ENCODE peak calls at places on chromosomes 4 and X, in four cellular contexts. One of them, this sample, is unnamed.
A peak's percentile ranks its signal among the peaks of the same experiment; 100 is the strongest.

GRCh38 chr4:105895324-105895608 is at the start of gene NPNT:
- DNase-seq in IMR-90: no peak
- DNase-seq in H1: no peak
- DNase-seq in mesendoderm: no peak
- DNase-seq in this sample: peak; percentile 2

GRCh38 chrX:136752796-136753195 is 27.9 kb downstream of the ARHGEF6 start:
- DNase-seq in IMR-90: peak; percentile 11
- DNase-seq in H1: no peak
- DNase-seq in mesendoderm: no peak
- DNase-seq in this sample: no peak

GRCh38 chrX:118221257-118221656 is 104.6 kb upstream of the KLHL13 start:
- DNase-seq in IMR-90: no peak
- DNase-seq in H1: no peak
- DNase-seq in mesendoderm: no peak
- DNase-seq in this sample: no peak

GRCh38 chrX:101219116-101219839 is at the start of gene DRP2:
- DNase-seq in IMR-90: peak; percentile 58
- DNase-seq in H1: no peak
- DNase-seq in mesendoderm: no peak
- DNase-seq in this sample: peak; percentile 40

GRCh38 chr4:145814246-145814645 is 124.4 kb downstream of the ZNF827 start:
- DNase-seq in IMR-90: no peak
- DNase-seq in H1: no peak
- DNase-seq in mesendoderm: no peak
- DNase-seq in this sample: no peak

GRCh38 chr4:84379881-84380618 is 119.0 kb downstream of the NKX6-1 start:
- DNase-seq in IMR-90: no peak
- DNase-seq in H1: no peak
- DNase-seq in mesendoderm: no peak
- DNase-seq in this sample: no peak

GRCh38 chrX:3820170-3820569 is 106.7 kb upstream of the PRKX start:
- DNase-seq in IMR-90: peak; percentile 93
- DNase-seq in H1: no peak
- DNase-seq in mesendoderm: no peak
- DNase-seq in this sample: peak; percentile 77

GRCh38 chr4:6963139-6963611 is 53.5 kb downstream of the TBC1D14 start:
- DNase-seq in IMR-90: peak; percentile 52
- DNase-seq in H1: no peak
- DNase-seq in mesendoderm: no peak
- DNase-seq in this sample: peak; percentile 84

GRCh38 chr4:3797831-3798500 is 31.8 kb downstream of the ADRA2C start:
- DNase-seq in IMR-90: no peak
- DNase-seq in H1: no peak
- DNase-seq in mesendoderm: no peak
- DNase-seq in this sample: no peak

GRCh38 chrX:19810809-19811208 is 76.6 kb downstream of the SH3KBP1 start:
- DNase-seq in IMR-90: peak; percentile 48
- DNase-seq in H1: no peak
- DNase-seq in mesendoderm: no peak
- DNase-seq in this sample: peak; percentile 41

GRCh38 chrX:20189171-20189570 is 47.5 kb upstream of the EIF1AX start:
- DNase-seq in IMR-90: no peak
- DNase-seq in H1: no peak
- DNase-seq in mesendoderm: no peak
- DNase-seq in this sample: no peak

GRCh38 chr4:39706334-39706733 is 8.4 kb downstream of the UBE2K start:
- DNase-seq in IMR-90: peak; percentile 89
- DNase-seq in H1: no peak
- DNase-seq in mesendoderm: peak; percentile 55
- DNase-seq in this sample: peak; percentile 85

GRCh38 chr4:88320174-88320779 is 35.9 kb upstream of the PPM1K start:
- DNase-seq in IMR-90: no peak
- DNase-seq in H1: no peak
- DNase-seq in mesendoderm: peak; percentile 25
- DNase-seq in this sample: no peak

GRCh38 chr4:88791274-88791673 is 93.6 kb upstream of the NAP1L5 start:
- DNase-seq in IMR-90: peak; percentile 23
- DNase-seq in H1: no peak
- DNase-seq in mesendoderm: peak; percentile 14
- DNase-seq in this sample: peak; percentile 17

GRCh38 chrX:1493877-1494510 is 41.3 kb upstream of the ASMTL start:
- DNase-seq in IMR-90: no peak
- DNase-seq in H1: no peak
- DNase-seq in mesendoderm: no peak
- DNase-seq in this sample: no peak

GRCh38 chr4:110653602-110654253 is 30.9 kb upstream of the PITX2 start:
- DNase-seq in IMR-90: no peak
- DNase-seq in H1: no peak
- DNase-seq in mesendoderm: no peak
- DNase-seq in this sample: no peak

GRCh38 chr4:25654971-25655963 is at the start of gene SLC34A2:
- DNase-seq in IMR-90: no peak
- DNase-seq in H1: peak; percentile 46
- DNase-seq in mesendoderm: peak; percentile 84
- DNase-seq in this sample: no peak

GRCh38 chr4:183098080-183098722 is 856 bp upstream of the WWC2 start:
- DNase-seq in IMR-90: peak; percentile 50
- DNase-seq in H1: no peak
- DNase-seq in mesendoderm: no peak
- DNase-seq in this sample: peak; percentile 72
- H2BK15ac ChIP-seq in IMR-90: peak overlapping the region; percentile 56
- H2BK15ac ChIP-seq in H1: no peak overlapping the region
- H2BK15ac ChIP-seq in mesendoderm: peak overlapping the region; percentile 14
- H2BK15ac ChIP-seq in this sample: peak overlapping the region; percentile 89

GRCh38 chr4:185774815-185775684 is 36.9 kb downstream of the SORBS2 start:
- DNase-seq in IMR-90: peak; percentile 74
- DNase-seq in H1: no peak
- DNase-seq in mesendoderm: peak; percentile 36
- DNase-seq in this sample: peak; percentile 80
- H3K4me2 ChIP-seq in IMR-90: peak overlapping the region; percentile 75
- H3K4me2 ChIP-seq in H1: peak overlapping the region; percentile 69
- H3K4me2 ChIP-seq in mesendoderm: no peak overlapping the region
- H3K4me2 ChIP-seq in this sample: peak overlapping the region; percentile 59

GRCh38 chr4:829761-830655 is 4.1 kb upstream of the CPLX1 start:
- DNase-seq in IMR-90: no peak
- DNase-seq in H1: no peak
- DNase-seq in mesendoderm: peak; percentile 35
- DNase-seq in this sample: no peak

GRCh38 chr4:831483-831805 is 5.5 kb upstream of the CPLX1 start:
- DNase-seq in IMR-90: no peak
- DNase-seq in H1: no peak
- DNase-seq in mesendoderm: no peak
- DNase-seq in this sample: no peak

GRCh38 chr4:832536-832935 is 6.6 kb upstream of the CPLX1 start:
- DNase-seq in IMR-90: no peak
- DNase-seq in H1: no peak
- DNase-seq in mesendoderm: no peak
- DNase-seq in this sample: no peak

GRCh38 chr4:832108-832507 is 6.2 kb upstream of the CPLX1 start:
- DNase-seq in IMR-90: no peak
- DNase-seq in H1: no peak
- DNase-seq in mesendoderm: no peak
- DNase-seq in this sample: no peak

GRCh38 chr4:830776-831482 is 5.0 kb upstream of the CPLX1 start:
- DNase-seq in IMR-90: no peak
- DNase-seq in H1: no peak
- DNase-seq in mesendoderm: no peak
- DNase-seq in this sample: no peak
- H2AK5ac ChIP-seq in IMR-90: no peak overlapping the region
- H2AK5ac ChIP-seq in H1: no peak overlapping the region
- H2AK5ac ChIP-seq in mesendoderm: no peak overlapping the region
- H2AK5ac ChIP-seq in this sample: no peak overlapping the region

GRCh38 chr4:155602351-155603140 is 64.1 kb upstream of the GUCY1A1 start:
- DNase-seq in IMR-90: no peak
- DNase-seq in H1: no peak
- DNase-seq in mesendoderm: peak; percentile 33
- DNase-seq in this sample: peak; percentile 45

GRCh38 chr4:155609455-155610059 is 57.1 kb upstream of the GUCY1A1 start:
- DNase-seq in IMR-90: peak; percentile 41
- DNase-seq in H1: no peak
- DNase-seq in mesendoderm: no peak
- DNase-seq in this sample: no peak

GRCh38 chr4:155608231-155608885 is 58.3 kb upstream of the GUCY1A1 start:
- DNase-seq in IMR-90: peak; percentile 21
- DNase-seq in H1: no peak
- DNase-seq in mesendoderm: peak; percentile 4
- DNase-seq in this sample: no peak

GRCh38 chr4:155603360-155603891 is 63.2 kb upstream of the GUCY1A1 start:
- DNase-seq in IMR-90: no peak
- DNase-seq in H1: no peak
- DNase-seq in mesendoderm: no peak
- DNase-seq in this sample: no peak

DNA sequence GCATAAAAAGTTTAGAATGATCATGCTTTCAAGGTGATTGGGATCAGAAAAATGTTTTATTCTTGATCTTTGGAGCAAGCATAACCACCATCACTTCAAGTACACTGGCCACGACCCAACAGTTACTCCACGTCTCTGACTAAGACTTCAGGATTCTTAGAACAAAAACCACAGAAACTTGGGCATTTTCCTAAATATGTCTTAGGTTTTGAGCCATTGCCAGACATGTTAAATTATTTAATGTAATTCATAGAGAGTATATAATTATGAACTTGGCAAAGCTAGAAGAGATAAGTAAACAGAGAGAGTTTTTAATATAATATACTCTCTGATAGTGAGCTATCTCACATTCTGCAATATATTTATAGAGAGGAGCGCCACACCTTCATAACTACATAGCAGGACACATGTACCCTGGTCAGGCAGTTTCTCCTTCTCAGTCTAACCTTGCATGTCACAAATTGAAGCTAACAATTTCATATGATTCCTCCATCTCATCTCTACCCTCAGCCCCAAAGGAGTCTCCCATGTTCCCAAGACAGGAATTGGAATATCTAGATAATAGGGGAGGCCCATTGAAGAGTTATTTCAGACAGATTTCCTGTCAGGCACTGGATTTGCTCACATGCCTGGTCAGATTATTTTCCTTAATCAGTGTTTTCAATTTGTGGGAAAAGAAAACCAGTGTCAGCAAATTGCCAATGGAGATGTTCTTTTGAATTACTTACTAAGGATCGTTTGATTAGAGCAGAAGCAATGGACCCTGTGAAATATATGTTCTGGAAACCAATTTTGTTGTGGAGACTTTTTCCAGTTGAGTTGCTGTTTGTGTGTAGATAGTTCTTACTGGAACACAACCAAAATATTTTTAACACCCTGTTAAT is 61.7 kb upstream of the GUCY1A1 start:
- DNase-seq in IMR-90: peak; percentile 93
- DNase-seq in H1: no peak
- DNase-seq in mesendoderm: no peak
- DNase-seq in this sample: peak; percentile 81
- H2BK15ac ChIP-seq in IMR-90: no peak overlapping the region
- H2BK15ac ChIP-seq in H1: no peak overlapping the region
- H2BK15ac ChIP-seq in mesendoderm: no peak overlapping the region
- H2BK15ac ChIP-seq in this sample: no peak overlapping the region